ENCODE peak calls at places on chromosome 4, in five cellular contexts. O is osteocyte, Z is breast epithelium, C is GM13977, I is BJ. A is an unnamed sample.

GRCh38 chr4:40388248-40388647 is 53.1 kb downstream of the CHRNA9 start:
- DNase-seq in O (no peak), Z (no peak), C (no peak), I (no peak), A (no peak)

GRCh38 chr4:41160010-41160789 is 54.1 kb downstream of the APBB2 start:
- DNase-seq in O (no peak), Z (no peak), C (no peak), I (peak; percentile 52), A (no peak)

GRCh38 chr4:68591204-68591603 is 15.1 kb upstream of the UGT2B17 start:
- DNase-seq in O (no peak), Z (no peak), C (no peak), I (no peak), A (no peak)

GRCh38 chr4:152348670-152349069 is 187.2 kb downstream of the FBXW7 start:
- DNase-seq in O (no peak), Z (no peak), C (no peak), I (no peak), A (no peak)

GRCh38 chr4:74095482-74095881 is 3.5 kb downstream of the CXCL2 start:
- DNase-seq in O (no peak), Z (no peak), C (no peak), I (no peak), A (no peak)

GRCh38 chr4:154545689-154546088 is 4.5 kb downstream of the PLRG1 start:
- DNase-seq in O (no peak), Z (no peak), C (no peak), I (no peak), A (no peak)

GRCh38 chr4:85409251-85409650 is 65.7 kb upstream of the ARHGAP24 start:
- DNase-seq in O (no peak), Z (no peak), C (no peak), I (no peak), A (no peak)

GRCh38 chr4:52572936-52573485 is 86.1 kb downstream of the USP46 start:
- DNase-seq in O (no peak), Z (no peak), C (no peak), I (peak; percentile 40), A (no peak)

GRCh38 chr4:176790398-176790797 is 2.3 kb downstream of the VEGFC start:
- DNase-seq in O (no peak), Z (no peak), C (no peak), I (no peak), A (no peak)

GRCh38 chr4:54941994-54942552 is 183.3 kb downstream of the KDR start:
- DNase-seq in O (no peak), Z (no peak), C (no peak), I (no peak), A (peak; percentile 36)

GRCh38 chr4:77220841-77221613 is 64.0 kb downstream of the CCNG2 start:
- DNase-seq in O (no peak), Z (no peak), C (no peak), I (no peak), A (no peak)

GRCh38 chr4:139170932-139171331 is 6.1 kb downstream of the ELF2 start:
- DNase-seq in O (no peak), Z (no peak), C (no peak), I (no peak), A (no peak)

GRCh38 chr4:139164731-139165130 is 12.3 kb downstream of the ELF2 start:
- DNase-seq in O (no peak), Z (no peak), C (no peak), I (no peak), A (no peak)

GRCh38 chr4:139163806-139164206 is 13.2 kb downstream of the ELF2 start:
- DNase-seq in O (no peak), Z (no peak), C (no peak), I (no peak), A (no peak)

GRCh38 chr4:139171878-139172691 is 4.9 kb downstream of the ELF2 start:
- DNase-seq in O (no peak), Z (no peak), C (no peak), I (no peak), A (no peak)

GRCh38 chr4:139167774-139168444 is 9.1 kb downstream of the ELF2 start:
- DNase-seq in O (no peak), Z (no peak), C (peak; percentile 22), I (no peak), A (no peak)
- TF ChIP-seq CTCF in O (peak; percentile 55), Z (peak; percentile 67), C (peak; percentile 36), I (peak; percentile 62), A (no peak)

GRCh38 chr4:98939892-98940298 is 11.0 kb upstream of the EIF4E start:
- DNase-seq in O (no peak), Z (no peak), C (no peak), I (peak; percentile 37), A (no peak)
- TF ChIP-seq CTCF in O (peak; percentile 80), Z (peak; percentile 50), C (peak; percentile 55), I (peak; percentile 79), A (peak; percentile 72)

DNA sequence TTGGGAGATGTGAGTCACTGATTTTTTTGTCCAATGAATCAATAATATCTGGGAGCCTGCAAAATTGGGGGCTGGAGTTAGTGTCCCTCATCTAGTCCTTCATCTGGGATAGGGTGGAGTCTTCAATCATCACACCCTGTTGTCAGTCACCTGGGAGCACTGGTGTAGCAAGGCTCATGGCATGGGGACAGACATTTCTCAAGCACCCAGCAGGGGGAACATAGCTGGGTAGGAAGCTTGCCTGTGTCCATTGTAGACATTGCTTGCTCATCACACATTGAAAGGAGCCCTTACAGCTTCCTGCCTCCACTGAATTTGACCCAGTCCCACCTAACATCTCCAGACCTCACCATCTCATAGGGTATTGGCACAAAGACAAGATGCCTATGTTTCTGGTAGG is 61.2 kb downstream of the SEL1L3 start:
- DNase-seq in O (no peak), Z (no peak), C (no peak), I (no peak), A (no peak)
- TF ChIP-seq CTCF in O (no peak), Z (no peak), C (no peak), I (no peak), A (no peak)

DNA sequence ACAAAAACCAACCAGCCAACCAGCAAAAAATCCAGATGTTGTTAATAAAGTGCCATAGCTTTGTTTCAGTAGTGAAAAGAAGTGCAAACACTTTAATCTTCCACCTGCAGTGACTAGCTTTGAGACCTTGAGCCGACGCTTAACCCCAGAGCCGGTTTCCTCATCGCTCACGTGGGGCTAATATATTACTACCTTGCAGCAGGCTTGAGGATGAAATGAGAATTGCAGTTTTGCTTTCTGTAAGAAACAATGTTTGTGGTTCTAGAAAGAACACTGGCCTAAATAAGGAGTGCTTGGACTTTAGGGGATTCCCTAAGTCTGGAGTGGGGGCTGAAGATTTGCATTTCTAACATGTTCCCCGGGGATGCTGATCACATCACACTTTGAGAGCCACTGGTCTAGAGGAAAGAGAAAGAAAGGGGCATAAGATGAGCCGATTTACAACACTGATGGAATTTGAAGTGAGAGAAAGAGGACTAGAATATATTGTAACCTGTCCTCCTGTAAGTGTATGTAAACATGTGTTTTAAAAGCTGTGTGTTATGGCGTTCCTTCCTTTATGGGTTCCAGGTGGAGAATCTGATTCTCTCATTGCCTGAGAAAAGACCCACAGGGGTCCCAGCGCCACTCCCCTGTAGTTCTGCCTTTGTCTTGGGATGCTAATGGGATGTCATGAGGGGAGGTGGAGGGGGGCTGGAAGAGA is 1.4 kb downstream of the FGF2 start:
- DNase-seq in O (no peak), Z (no peak), C (peak; percentile 89), I (no peak), A (no peak)
- TF ChIP-seq CTCF in O (peak; percentile 36), Z (peak; percentile 46), C (no peak), I (peak; percentile 17), A (no peak)

DNA sequence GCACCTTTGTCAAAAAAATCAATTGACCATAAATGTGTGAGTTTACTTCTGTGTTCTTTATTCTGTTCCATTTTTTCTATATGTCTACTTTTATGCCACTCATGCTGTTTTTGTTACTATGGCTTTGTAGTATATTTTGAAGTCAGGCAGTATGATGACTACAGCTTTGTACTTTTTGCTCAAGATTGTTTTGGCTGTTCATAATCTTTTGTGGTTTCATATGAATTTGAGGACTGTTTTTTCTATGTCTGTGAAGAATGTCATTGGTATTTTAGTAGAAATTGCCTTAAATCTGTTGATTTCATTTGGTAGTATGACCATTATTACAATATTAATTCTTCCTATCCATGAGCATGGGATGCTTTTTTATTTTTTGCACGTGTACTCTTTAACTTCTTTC is 346.8 kb downstream of the PPP3CA start:
- DNase-seq in O (no peak), Z (no peak), C (no peak), I (no peak), A (no peak)
- TF ChIP-seq CTCF in O (no peak), Z (no peak), C (no peak), I (no peak), A (no peak)

DNA sequence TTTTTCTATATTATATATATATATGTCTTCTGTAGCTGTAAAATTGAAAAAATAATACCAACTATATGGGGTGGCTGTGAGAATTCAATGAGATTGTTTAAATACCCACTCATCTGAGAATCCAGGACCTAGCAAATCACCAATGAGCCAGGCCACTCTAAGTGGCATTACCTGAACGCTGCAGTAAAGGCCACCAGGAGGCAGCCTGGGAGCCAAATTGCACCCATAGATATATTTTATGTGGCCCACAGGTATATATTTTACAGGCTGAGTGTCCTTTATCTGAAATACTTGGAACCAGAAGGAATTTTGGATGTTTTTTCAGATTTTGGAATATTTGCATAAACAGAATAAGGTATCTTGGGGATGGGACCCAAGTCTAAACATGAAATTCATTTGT is 58.2 kb upstream of the C4orf50 start:
- DNase-seq in O (no peak), Z (no peak), C (peak; percentile 34), I (no peak), A (no peak)
- TF ChIP-seq CTCF in O (peak; percentile 8), Z (no peak), C (peak; percentile 52), I (no peak), A (no peak)

GRCh38 chr4:166165829-166166420 is 292.9 kb downstream of the TLL1 start:
- DNase-seq in O (no peak), Z (no peak), C (peak; percentile 41), I (peak; percentile 22), A (no peak)

GRCh38 chr4:166172619-166173018 is 299.6 kb downstream of the TLL1 start:
- DNase-seq in O (no peak), Z (no peak), C (no peak), I (no peak), A (no peak)

GRCh38 chr4:166174717-166175510 is 301.9 kb downstream of the TLL1 start:
- DNase-seq in O (no peak), Z (no peak), C (no peak), I (no peak), A (no peak)

DNA sequence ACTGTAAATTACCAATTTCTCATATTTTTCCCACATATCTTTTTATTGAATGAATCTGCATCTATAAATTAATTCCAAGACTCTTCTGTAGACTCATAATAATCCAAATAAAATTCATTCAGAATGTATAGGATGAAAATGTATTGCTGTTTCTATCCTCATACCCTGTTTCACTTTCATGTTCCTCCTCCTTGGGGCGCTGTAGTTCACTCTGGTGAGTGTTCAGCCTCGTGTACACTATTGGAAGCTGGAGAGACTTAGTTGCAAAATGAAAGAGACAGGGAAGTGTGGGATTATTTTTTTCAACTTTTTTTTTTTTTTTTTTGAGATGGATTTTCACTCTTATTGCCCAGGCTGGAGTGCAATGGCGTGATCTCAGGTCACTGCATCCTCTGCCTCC is 296.1 kb downstream of the TLL1 start:
- DNase-seq in O (no peak), Z (no peak), C (no peak), I (no peak), A (no peak)
- TF ChIP-seq CTCF in O (peak; percentile 38), Z (no peak), C (peak; percentile 33), I (peak; percentile 32), A (no peak)